ENCODE peak calls at places on chromosomes 11 and 22, in four cellular contexts. O is T-helper 2 cell, Q is mucosa of descending colon, L is GM03348. E is an unnamed sample.

GRCh38 chr11:19832166-19832750 is 119.6 kb downstream of the NAV2 start:
- DNase-seq in O (no peak), Q (no peak), L (no peak), E (no peak)

GRCh38 chr11:1511937-1512496 is 25.4 kb upstream of the MOB2 start:
- DNase-seq in O (no peak), Q (no peak), L (no peak), E (no peak)

GRCh38 chr11:133835258-133836075 is 9.8 kb downstream of the SPATA19 start:
- DNase-seq in O (no peak), Q (no peak), L (peak), E (peak)

GRCh38 chr22:20781272-20781990 is 7.5 kb downstream of the SERPIND1 start:
- DNase-seq in O (no peak), Q (no peak), L (no peak), E (no peak)

GRCh38 chr11:11313426-11313825 is 39.6 kb downstream of the CSNK2A3 start:
- DNase-seq in O (no peak), Q (no peak), L (no peak), E (no peak)

GRCh38 chr22:28799834-28800307 is 498 bp downstream of the XBP1 start:
- DNase-seq in O (peak), Q (peak), L (peak), E (peak)

GRCh38 chr22:48944433-48944755 is 883.3 kb downstream of the BRD1 start:
- DNase-seq in O (no peak), Q (no peak), L (no peak), E (no peak)

GRCh38 chr11:132278801-132279574 is 908.6 kb downstream of the NTM start:
- DNase-seq in O (no peak), Q (no peak), L (peak), E (peak)

GRCh38 chr11:44726278-44727113 is at the start of gene TSPAN18:
- DNase-seq in O (no peak), Q (peak), L (peak), E (peak)

GRCh38 chr11:47099213-47099917 is 77.3 kb downstream of the ARFGAP2 start:
- DNase-seq in O (no peak), Q (no peak), L (no peak), E (no peak)

GRCh38 chr22:28899199-28899853 is 16.0 kb downstream of the ZNRF3 start:
- DNase-seq in O (no peak), Q (no peak), L (peak), E (peak)

GRCh38 chr11:65695459-65696241 is 16.4 kb upstream of the KAT5 start:
- DNase-seq in O (no peak), Q (peak), L (no peak), E (no peak)

GRCh38 chr11:100719362-100719761 is 32.3 kb downstream of the ARHGAP42 start:
- DNase-seq in O (no peak), Q (no peak), L (no peak), E (peak)

GRCh38 chr11:36234825-36235224 is 54.4 kb downstream of the COMMD9 start:
- DNase-seq in O (no peak), Q (no peak), L (no peak), E (no peak)

GRCh38 chr11:64687204-64687603 is 35.8 kb downstream of the NRXN2 start:
- DNase-seq in O (no peak), Q (no peak), L (no peak), E (no peak)

GRCh38 chr11:109885006-109885405 is 208.2 kb upstream of the ZC3H12C start:
- DNase-seq in O (no peak), Q (no peak), L (no peak), E (no peak)

E was measured in AG08396.